ENCODE peak calls at places on chromosomes 11 and 22, in nine cellular contexts. Z, T, Q, F, V, K, G, R and W are unnamed samples.

GRCh38 chr11:45225961-45226871 is 59.9 kb downstream of the SYT13 start:
- DNase-seq in Z (no peak), T (no peak), Q (no peak), F (no peak), V (no peak), K (no peak), G (no peak), R (no peak), W (no peak)

GRCh38 chr22:31616315-31616980 is 45.6 kb downstream of the PISD start:
- DNase-seq in Z (no peak), T (no peak), Q (no peak), F (no peak), V (no peak), K (no peak), G (peak), R (no peak), W (no peak)

GRCh38 chr11:90176069-90176468 is 41.6 kb downstream of the NAALAD2 start:
- DNase-seq in Z (no peak), T (peak), Q (no peak), F (no peak), V (no peak), K (no peak), G (no peak), R (no peak), W (no peak)

GRCh38 chr22:27154717-27155116 is 497.3 kb downstream of the MIAT start:
- DNase-seq in Z (no peak), T (no peak), Q (peak), F (no peak), V (no peak), K (no peak), G (no peak), R (peak), W (no peak)

GRCh38 chr22:43436536-43437267 is 24.9 kb downstream of the MPPED1 start:
- DNase-seq in Z (no peak), T (no peak), Q (no peak), F (no peak), V (no peak), K (no peak), G (no peak), R (no peak), W (no peak)

GRCh38 chr11:130125638-130126037 is 33.9 kb upstream of the ST14 start:
- DNase-seq in Z (no peak), T (no peak), Q (no peak), F (no peak), V (no peak), K (no peak), G (no peak), R (no peak), W (no peak)

GRCh38 chr22:49599039-49599438 is 228.6 kb downstream of the BRD1 start:
- DNase-seq in Z (no peak), T (no peak), Q (no peak), F (no peak), V (no peak), K (no peak), G (no peak), R (no peak), W (no peak)

GRCh38 chr11:107988397-107989158 is 20.1 kb upstream of the CUL5 start:
- DNase-seq in Z (no peak), T (no peak), Q (no peak), F (no peak), V (no peak), K (no peak), G (no peak), R (no peak), W (no peak)

GRCh38 chr11:103964390-103964789 is 72.0 kb upstream of the DDI1 start:
- DNase-seq in Z (no peak), T (no peak), Q (no peak), F (no peak), V (no peak), K (no peak), G (no peak), R (no peak), W (no peak)

GRCh38 chr11:14114269-14114668 is 151.7 kb downstream of the SPON1 start:
- DNase-seq in Z (no peak), T (no peak), Q (no peak), F (no peak), V (no peak), K (no peak), G (no peak), R (no peak), W (no peak)

GRCh38 chr22:36329217-36330078 is 58.3 kb downstream of the MYH9 start:
- DNase-seq in Z (peak), T (peak), Q (no peak), F (peak), V (peak), K (peak), G (no peak), R (peak), W (no peak)

GRCh38 chr11:10858505-10859360 is 880 bp upstream of the ZBED5 start:
- DNase-seq in Z (no peak), T (peak), Q (peak), F (peak), V (no peak), K (peak), G (peak), R (peak), W (peak)

GRCh38 chr11:129694538-129694937 is 121.1 kb upstream of the TMEM45B start:
- DNase-seq in Z (no peak), T (no peak), Q (no peak), F (no peak), V (no peak), K (no peak), G (no peak), R (no peak), W (no peak)

GRCh38 chr11:73582636-73583035 is 15.3 kb downstream of the FAM168A start:
- DNase-seq in Z (no peak), T (no peak), Q (no peak), F (no peak), V (no peak), K (no peak), G (no peak), R (no peak), W (no peak)

GRCh38 chr22:43079742-43080141 is 9.4 kb downstream of the TTLL1 start:
- DNase-seq in Z (no peak), T (no peak), Q (no peak), F (no peak), V (no peak), K (no peak), G (no peak), R (no peak), W (no peak)

GRCh38 chr22:18954333-18954732 is 18.2 kb upstream of the PRODH start:
- DNase-seq in Z (peak), T (peak), Q (peak), F (peak), V (peak), K (peak), G (peak), R (peak), W (peak)

GRCh38 chr11:422249-422656 is 7.5 kb upstream of the SIGIRR start:
- DNase-seq in Z (no peak), T (no peak), Q (no peak), F (no peak), V (no peak), K (no peak), G (no peak), R (no peak), W (no peak)

GRCh38 chr11:6727971-6728890 is 43.5 kb downstream of the OR2AG2 start:
- DNase-seq in Z (no peak), T (no peak), Q (no peak), F (no peak), V (no peak), K (no peak), G (no peak), R (no peak), W (no peak)

GRCh38 chr11:32307449-32307848 is 127.9 kb downstream of the WT1 start:
- DNase-seq in Z (no peak), T (no peak), Q (no peak), F (no peak), V (no peak), K (no peak), G (no peak), R (no peak), W (no peak)

GRCh38 chr11:69931060-69931910 is 112.1 kb upstream of the FGF3 start:
- DNase-seq in Z (no peak), T (peak), Q (no peak), F (no peak), V (no peak), K (no peak), G (no peak), R (peak), W (no peak)

GRCh38 chr11:78620159-78620558 is 45.5 kb upstream of the NARS2 start:
- DNase-seq in Z (no peak), T (no peak), Q (no peak), F (no peak), V (no peak), K (no peak), G (no peak), R (no peak), W (no peak)

GRCh38 chr22:36180038-36180880 is 19.7 kb upstream of the APOL3 start:
- DNase-seq in Z (peak), T (peak), Q (peak), F (peak), V (peak), K (peak), G (peak), R (peak), W (peak)

DNA sequence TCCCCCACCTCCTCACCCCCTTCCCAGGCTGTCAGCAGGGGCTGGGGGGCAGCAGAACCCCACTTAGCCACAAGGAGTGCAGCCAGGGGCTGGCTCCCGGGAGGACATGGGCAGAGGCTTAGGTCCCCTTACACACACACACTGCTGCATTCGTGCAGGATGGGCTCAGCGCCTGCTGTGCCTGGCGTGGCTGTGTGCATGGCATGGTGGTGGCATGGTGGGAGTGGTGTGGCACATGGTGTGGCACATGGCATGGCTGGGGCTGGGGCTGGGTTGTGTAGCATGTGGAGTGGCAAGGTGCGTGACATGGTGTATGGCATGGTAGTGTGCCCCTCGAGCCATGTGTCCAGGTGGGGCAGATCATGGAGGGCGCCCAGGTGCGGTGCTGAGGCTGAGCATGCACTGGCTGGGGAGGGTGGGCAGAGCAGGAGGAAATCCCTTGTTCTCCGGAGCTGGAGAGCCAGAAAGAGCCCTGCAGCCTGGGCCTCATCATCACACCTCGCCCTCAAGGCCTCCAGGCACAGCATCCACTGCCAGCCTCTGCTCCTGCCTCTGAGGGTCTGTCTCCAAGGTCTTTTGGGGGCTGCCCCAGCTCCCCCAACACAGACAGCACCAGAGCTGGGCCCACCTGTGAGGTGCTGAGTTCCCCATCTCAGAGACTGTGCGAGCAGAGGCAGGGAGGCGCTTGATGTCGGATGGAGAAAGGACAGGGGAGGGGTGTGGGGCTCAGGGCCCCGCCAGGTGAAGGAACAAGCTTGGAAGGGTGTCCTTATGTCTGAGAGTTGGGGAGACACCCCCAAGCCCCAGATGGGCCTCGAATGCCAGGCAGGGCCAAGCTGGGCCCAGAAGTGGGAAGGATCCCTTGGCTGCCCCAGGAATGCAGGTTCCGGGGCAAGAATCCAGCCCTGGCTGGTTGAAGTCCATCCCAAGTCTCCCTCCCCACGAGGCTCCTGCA is 51.4 kb downstream of the CDKN1C start:
- DNase-seq in Z (no peak), T (no peak), Q (no peak), F (no peak), V (no peak), K (no peak), G (no peak), R (no peak), W (no peak)
- TF ChIP-seq CTCF in Z (no peak), T (no peak), Q (no peak), F (no peak), V (no peak), K (no peak), G (no peak), R (no peak), W (no peak)

DNA sequence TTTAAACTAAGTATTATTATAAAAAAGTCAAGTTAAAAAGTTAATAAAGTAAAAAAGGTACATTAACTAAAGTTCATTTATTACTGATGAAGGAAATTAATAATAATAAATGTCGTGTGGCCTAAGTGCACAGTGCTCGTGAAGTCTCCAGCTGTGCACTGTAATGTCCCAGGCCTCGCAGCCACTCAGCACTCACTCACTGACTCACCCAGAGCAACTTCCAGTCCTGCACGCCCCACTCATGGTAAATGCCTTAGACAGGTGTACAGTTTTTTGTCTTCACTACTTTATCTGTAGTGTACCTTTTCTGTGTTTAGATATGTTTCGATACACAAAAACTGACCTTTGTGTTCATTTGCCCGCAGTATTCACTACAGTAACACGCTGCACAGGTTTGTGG is 175.5 kb downstream of the TBC1D22A start:
- DNase-seq in Z (no peak), T (no peak), Q (no peak), F (no peak), V (no peak), K (no peak), G (no peak), R (peak), W (no peak)
- TF ChIP-seq CTCF in Z (no peak), T (no peak), Q (no peak), F (no peak), V (no peak), K (no peak), G (no peak), R (no peak), W (no peak)

GRCh38 chr11:41309111-41309522 is 150.3 kb downstream of the LRRC4C start:
- DNase-seq in Z (no peak), T (no peak), Q (no peak), F (no peak), V (no peak), K (no peak), G (peak), R (no peak), W (no peak)
- TF ChIP-seq CTCF in Z (no peak), T (no peak), Q (no peak), F (no peak), V (no peak), K (no peak), G (no peak), R (no peak), W (no peak)

GRCh38 chr11:86570020-86570419 is 102.4 kb downstream of the ME3 start:
- DNase-seq in Z (no peak), T (no peak), Q (no peak), F (no peak), V (no peak), K (no peak), G (no peak), R (no peak), W (no peak)

GRCh38 chr11:86569109-86569508 is 103.3 kb downstream of the ME3 start:
- DNase-seq in Z (no peak), T (no peak), Q (no peak), F (no peak), V (no peak), K (no peak), G (no peak), R (no peak), W (no peak)

GRCh38 chr11:86574493-86575207 is 97.8 kb downstream of the ME3 start:
- DNase-seq in Z (peak), T (no peak), Q (no peak), F (no peak), V (no peak), K (peak), G (no peak), R (no peak), W (no peak)

GRCh38 chr11:86570457-86570856 is 102.0 kb downstream of the ME3 start:
- DNase-seq in Z (no peak), T (no peak), Q (no peak), F (no peak), V (no peak), K (no peak), G (no peak), R (no peak), W (no peak)

DNA sequence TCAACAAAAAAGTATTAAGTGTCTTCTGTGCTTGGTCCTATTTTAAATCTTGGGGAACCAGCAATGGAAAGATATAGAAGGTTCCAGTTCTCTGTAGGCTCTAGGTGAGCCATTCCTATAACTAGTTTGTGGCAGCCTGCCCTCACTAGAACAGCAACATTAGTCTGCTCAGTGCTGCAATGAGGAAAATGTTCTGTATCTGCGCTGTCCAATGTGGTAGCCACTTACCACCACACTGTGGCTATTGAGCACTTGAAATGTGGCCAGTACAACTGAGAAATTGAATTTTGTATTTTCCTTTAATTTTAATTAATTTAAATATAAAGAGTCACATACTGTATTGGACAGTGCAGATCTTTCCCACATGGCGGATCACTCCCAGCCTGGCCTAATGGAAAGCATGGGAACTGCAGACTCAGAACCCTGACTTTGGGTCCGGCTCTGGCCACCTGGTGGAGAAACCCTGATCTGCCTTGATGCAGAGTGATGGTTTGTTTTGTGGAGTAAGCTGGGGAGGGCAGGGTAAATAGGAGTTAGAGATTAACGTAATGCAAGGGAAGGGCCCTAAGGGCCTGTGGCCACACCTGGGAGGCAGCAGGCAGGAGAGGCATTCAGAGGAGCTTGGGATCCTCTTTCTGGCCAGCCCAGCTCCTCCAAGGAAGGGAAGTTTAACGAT is 101.0 kb downstream of the ME3 start:
- DNase-seq in Z (no peak), T (peak), Q (no peak), F (no peak), V (peak), K (no peak), G (no peak), R (no peak), W (no peak)
- TF ChIP-seq CTCF in Z (peak), T (peak), Q (no peak), F (peak), V (peak), K (peak), G (no peak), R (no peak), W (no peak)

GRCh38 chr11:65315866-65316233 is 1.2 kb downstream of the CDC42EP2 start:
- DNase-seq in Z (no peak), T (no peak), Q (no peak), F (no peak), V (no peak), K (no peak), G (no peak), R (no peak), W (no peak)
- TF ChIP-seq CTCF in Z (no peak), T (no peak), Q (no peak), F (no peak), V (peak), K (no peak), G (no peak), R (no peak), W (peak)

GRCh38 chr11:63406458-63406857 is 36.9 kb downstream of the SLC22A9 start:
- DNase-seq in Z (no peak), T (no peak), Q (peak), F (no peak), V (no peak), K (no peak), G (no peak), R (no peak), W (no peak)
- TF ChIP-seq CTCF in Z (no peak), T (no peak), Q (no peak), F (no peak), V (no peak), K (no peak), G (no peak), R (no peak), W (no peak)